ENCODE peak calls at places on chromosomes 7 and 10, in six cellular contexts. T is A549, R is Panc1, U is PC-9, Z is psoas muscle, B is cardiac muscle cell. S is an unnamed sample.

GRCh38 chr7:151437866-151438516 is 1.9 kb downstream of the CRYGN start:
- DNase-seq in Z (no peak), T (no peak), U (no peak), B (no peak), R (no peak), S (no peak)

GRCh38 chr7:20737840-20738448 is 48.7 kb downstream of the SP8 start:
- DNase-seq in U (no peak), T (no peak), R (no peak), B (no peak), Z (no peak), S (no peak)

GRCh38 chr7:136637826-136638225 is 230.6 kb upstream of the CHRM2 start:
- DNase-seq in Z (no peak), B (no peak), T (no peak), R (no peak), U (no peak), S (no peak)

GRCh38 chr7:33130184-33130583 is 820 bp downstream of the BBS9 start:
- DNase-seq in T (peak; percentile 12), R (no peak), B (no peak), Z (no peak), U (no peak), S (no peak)

GRCh38 chr10:120077707-120078492 is 185.4 kb downstream of the SEC23IP start:
- DNase-seq in Z (no peak), T (no peak), B (no peak), R (no peak), U (no peak), S (no peak)

GRCh38 chr7:4208586-4208985 is 473.5 kb upstream of the FOXK1 start:
- DNase-seq in B (no peak), T (no peak), U (no peak), Z (no peak), R (no peak), S (no peak)

GRCh38 chr10:45180946-45181439 is 134.4 kb downstream of the OR13A1 start:
- DNase-seq in Z (no peak), U (no peak), T (no peak), R (no peak), B (no peak), S (no peak)

GRCh38 chr7:105257338-105257737 is 131.4 kb downstream of the SRPK2 start:
- DNase-seq in R (no peak), U (no peak), B (no peak), T (no peak), Z (no peak), S (no peak)

GRCh38 chr7:138978541-138979184 is 2.5 kb downstream of the KIAA1549 start:
- DNase-seq in T (no peak), B (peak; percentile 12), R (no peak), U (no peak), Z (no peak), S (no peak)

GRCh38 chr10:36765777-36766176 is 359.6 kb upstream of the ANKRD30A start:
- DNase-seq in Z (no peak), R (no peak), U (no peak), B (no peak), T (no peak), S (no peak)

GRCh38 chr7:140121321-140121720 is 55.5 kb downstream of the KDM7A start:
- DNase-seq in Z (no peak), T (no peak), R (no peak), B (no peak), U (no peak), S (no peak)

GRCh38 chr10:48678041-48678440 is 6.6 kb upstream of the WDFY4 start:
- DNase-seq in U (no peak), Z (no peak), T (no peak), R (no peak), B (no peak), S (no peak)

GRCh38 chr7:35007768-35008167 is 29.5 kb downstream of the DPY19L1 start:
- DNase-seq in R (no peak), T (no peak), B (no peak), Z (no peak), U (no peak), S (no peak)

GRCh38 chr10:7267142-7267541 is 143.7 kb downstream of the SFMBT2 start:
- DNase-seq in B (no peak), T (no peak), R (no peak), U (no peak), Z (no peak), S (no peak)

GRCh38 chr10:83957168-83957750 is 182.1 kb upstream of the GHITM start:
- DNase-seq in U (no peak), B (no peak), R (no peak), Z (no peak), T (no peak), S (no peak)

GRCh38 chr10:24480447-24480846 is 243.2 kb downstream of the ARHGAP21 start:
- DNase-seq in R (no peak), U (no peak), T (no peak), Z (no peak), B (no peak), S (no peak)

GRCh38 chr7:139112741-139113250 is 3.3 kb upstream of the ZC3HAV1 start:
- DNase-seq in R (no peak), Z (no peak), B (no peak), U (no peak), T (no peak), S (no peak)

GRCh38 chr10:5512881-5513698 is 11.7 kb upstream of the CALML3 start:
- DNase-seq in U (no peak), Z (peak; percentile 15), B (no peak), R (no peak), T (no peak), S (no peak)

GRCh38 chr7:1936531-1937251 is 266.6 kb downstream of the ELFN1 start:
- DNase-seq in T (no peak), U (no peak), Z (peak; percentile 42), B (no peak), R (no peak), S (no peak)

GRCh38 chr7:30080818-30081217 is 52.6 kb downstream of the PLEKHA8 start:
- DNase-seq in T (no peak), R (no peak), Z (no peak), U (no peak), B (no peak), S (no peak)

GRCh38 chr7:8751557-8752231 is 318.3 kb downstream of the NXPH1 start:
- DNase-seq in Z (no peak), B (no peak), U (no peak), R (no peak), T (no peak), S (no peak)

GRCh38 chr10:119118231-119118630 is 14.3 kb downstream of the DENND10 start:
- DNase-seq in U (no peak), B (no peak), Z (no peak), R (no peak), T (no peak), S (no peak)

GRCh38 chr7:91875851-91876250 is 4.7 kb downstream of the MTERF1 start:
- DNase-seq in R (no peak), B (no peak), U (no peak), Z (no peak), T (no peak), S (no peak)

GRCh38 chr7:121504478-121504877 is 108.4 kb upstream of the FAM3C start:
- DNase-seq in T (peak; percentile 14), Z (no peak), U (peak; percentile 19), B (no peak), R (no peak), S (no peak)

GRCh38 chr10:28586176-28586575 is 53.3 kb downstream of the WAC start:
- DNase-seq in U (no peak), Z (no peak), B (no peak), R (no peak), T (no peak), S (no peak)

GRCh38 chr10:28585076-28585475 is 52.2 kb downstream of the WAC start:
- DNase-seq in B (no peak), Z (no peak), T (no peak), U (no peak), R (no peak), S (no peak)

GRCh38 chr10:28587270-28587969 is 54.5 kb downstream of the WAC start:
- DNase-seq in U (no peak), Z (no peak), B (no peak), T (no peak), R (no peak), S (no peak)

GRCh38 chr10:28592953-28593352 is 60.0 kb downstream of the WAC start:
- DNase-seq in Z (no peak), T (peak; percentile 61), U (no peak), B (no peak), R (no peak), S (no peak)

DNA sequence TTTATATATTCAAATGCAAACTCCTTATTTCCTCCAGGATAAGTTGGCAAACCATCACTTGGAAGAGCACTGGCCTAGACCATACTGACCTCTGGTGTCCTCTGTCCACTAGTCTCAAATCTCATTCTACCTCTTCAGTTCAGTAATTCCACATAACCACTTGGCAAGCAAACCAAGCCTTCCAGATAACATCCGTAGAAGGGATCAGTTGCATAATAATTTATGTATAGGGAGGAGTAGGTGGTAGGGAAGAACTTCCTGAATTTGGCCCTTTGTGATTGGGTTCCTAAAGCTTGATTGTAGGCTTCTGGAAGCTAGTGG is 55.0 kb downstream of the WAC start:
- DNase-seq in U (no peak), R (no peak), T (no peak), Z (no peak), B (peak; percentile 45), S (no peak)
- TF ChIP-seq CTCF in U (no peak), R (no peak), T (peak; percentile 8), Z (peak; percentile 32), B (peak; percentile 29), S (peak; percentile 9)

GRCh38 chr10:124059552-124059951 is 33.8 kb downstream of the CHST15 start:
- DNase-seq in B (no peak), U (no peak), T (no peak), Z (no peak), R (no peak), S (no peak)
- H3K4me1 ChIP-seq in B (no peaks in the 10 kb centered on the region), U (peaks cover under 1% of the 10 kb centered on the region), T (peaks cover 19% of the 10 kb centered on the region), Z (no peaks in the 10 kb centered on the region), R (peaks cover 9% of the 10 kb centered on the region), S (peaks cover 4% of the 10 kb centered on the region)

GRCh38 chr7:38889872-38890432 is 19.0 kb downstream of the VPS41 start:
- DNase-seq in B (no peak), R (no peak), U (no peak), T (no peak), Z (no peak), S (no peak)
- TF ChIP-seq CTCF in B (peak; percentile 6), R (peak; percentile 15), U (peak; percentile 63), T (no peak), Z (peak; percentile 25), S (no peak)

DNA sequence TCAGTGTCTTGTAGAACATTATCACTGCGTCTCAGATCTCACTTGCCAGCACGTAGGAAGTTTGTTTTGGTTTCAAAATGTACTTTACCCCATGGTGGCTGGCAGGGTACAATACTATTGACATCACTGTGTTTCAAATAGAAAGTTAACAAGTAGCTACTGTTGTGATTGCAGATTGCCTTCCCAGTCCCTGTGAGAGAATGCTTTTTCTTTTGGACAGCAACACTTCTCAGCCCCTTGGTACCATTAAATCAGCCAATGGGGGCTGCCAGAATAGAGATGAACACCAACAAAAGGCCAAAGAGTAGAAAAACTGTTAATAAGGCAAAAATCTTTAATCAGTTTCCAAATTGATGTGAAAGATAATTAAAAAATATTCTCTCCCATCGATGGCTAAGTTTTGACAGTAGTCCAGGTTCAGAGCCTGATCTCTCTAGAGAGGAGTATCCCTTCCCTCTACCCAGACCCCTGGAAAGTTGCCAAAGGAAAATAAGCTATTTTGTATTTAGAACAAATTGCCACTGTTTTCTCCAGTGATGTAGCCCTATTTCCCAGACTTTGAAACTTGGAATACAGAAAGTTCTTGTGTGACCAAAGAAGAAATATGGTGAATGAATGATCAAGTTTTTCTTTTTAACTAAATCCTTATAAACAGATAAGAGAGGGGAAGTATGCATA is 34.9 kb downstream of the SMNDC1 start:
- DNase-seq in Z (no peak), B (peak; percentile 42), U (no peak), T (no peak), R (no peak), S (peak; percentile 64)
- H3K4me1 ChIP-seq in Z (peaks cover 62% of the 10 kb centered on the region), B (peaks cover 64% of the 10 kb centered on the region), U (peaks cover 4% of the 10 kb centered on the region), T (no peaks in the 10 kb centered on the region), R (no peaks in the 10 kb centered on the region), S (peaks cover 51% of the 10 kb centered on the region)